ENCODE peak calls at places on chromosomes 6 and 20, in seven cellular contexts. One of them, this sample, is unnamed.
A peak's percentile ranks its signal among the peaks of the same experiment; 100 is the strongest.

GRCh38 chr6:92559611-92560010 is 859.7 kb downstream of the EPHA7 start:
- DNase-seq in T-helper 2 cell: no peak
- DNase-seq in mucosa of descending colon: no peak
- DNase-seq in ELF-1: no peak
- DNase-seq in psoas muscle: no peak
- DNase-seq in activated naive CD8-positive, alpha-beta T cell treated with anti-CD3 and anti-CD28 coated beads, Interleukin-2, amount 50 U/mL, for 16 hours: no peak
- DNase-seq in LHCN-M2: no peak
- DNase-seq in this sample: no peak

GRCh38 chr6:37694259-37694658 is 3.4 kb downstream of the MDGA1 start:
- DNase-seq in mucosa of descending colon: no peak
- DNase-seq in psoas muscle: no peak
- DNase-seq in T-helper 2 cell: no peak
- DNase-seq in ELF-1: no peak
- DNase-seq in activated naive CD8-positive, alpha-beta T cell treated with anti-CD3 and anti-CD28 coated beads, Interleukin-2, amount 50 U/mL, for 16 hours: no peak
- DNase-seq in LHCN-M2: no peak
- DNase-seq in this sample: no peak

GRCh38 chr6:41111017-41111416 is 38.2 kb downstream of the NFYA start:
- DNase-seq in mucosa of descending colon: no peak
- DNase-seq in activated naive CD8-positive, alpha-beta T cell treated with anti-CD3 and anti-CD28 coated beads, Interleukin-2, amount 50 U/mL, for 16 hours: no peak
- DNase-seq in LHCN-M2: no peak
- DNase-seq in psoas muscle: no peak
- DNase-seq in ELF-1: peak; percentile 50
- DNase-seq in T-helper 2 cell: no peak
- DNase-seq in this sample: no peak

GRCh38 chr6:62803094-62803493 is 408.2 kb upstream of the FKBP1C start:
- DNase-seq in T-helper 2 cell: no peak
- DNase-seq in ELF-1: peak; percentile 80
- DNase-seq in activated naive CD8-positive, alpha-beta T cell treated with anti-CD3 and anti-CD28 coated beads, Interleukin-2, amount 50 U/mL, for 16 hours: no peak
- DNase-seq in mucosa of descending colon: no peak
- DNase-seq in psoas muscle: no peak
- DNase-seq in LHCN-M2: no peak
- DNase-seq in this sample: no peak

GRCh38 chr6:44169154-44169553 is 10.5 kb downstream of the CAPN11 start:
- DNase-seq in activated naive CD8-positive, alpha-beta T cell treated with anti-CD3 and anti-CD28 coated beads, Interleukin-2, amount 50 U/mL, for 16 hours: no peak
- DNase-seq in LHCN-M2: no peak
- DNase-seq in T-helper 2 cell: no peak
- DNase-seq in psoas muscle: no peak
- DNase-seq in mucosa of descending colon: peak; percentile 85
- DNase-seq in ELF-1: no peak
- DNase-seq in this sample: no peak

GRCh38 chr20:44552950-44553908 is 29.1 kb upstream of the PKIG start:
- DNase-seq in LHCN-M2: peak; percentile 82
- DNase-seq in T-helper 2 cell: no peak
- DNase-seq in ELF-1: no peak
- DNase-seq in activated naive CD8-positive, alpha-beta T cell treated with anti-CD3 and anti-CD28 coated beads, Interleukin-2, amount 50 U/mL, for 16 hours: no peak
- DNase-seq in mucosa of descending colon: no peak
- DNase-seq in psoas muscle: no peak
- DNase-seq in this sample: no peak

GRCh38 chr6:44779130-44779826 is 391.8 kb downstream of the CDC5L start:
- DNase-seq in ELF-1: no peak
- DNase-seq in psoas muscle: no peak
- DNase-seq in T-helper 2 cell: no peak
- DNase-seq in LHCN-M2: no peak
- DNase-seq in activated naive CD8-positive, alpha-beta T cell treated with anti-CD3 and anti-CD28 coated beads, Interleukin-2, amount 50 U/mL, for 16 hours: no peak
- DNase-seq in mucosa of descending colon: peak; percentile 14
- DNase-seq in this sample: no peak

GRCh38 chr6:128346569-128346968 is 173.8 kb downstream of the PTPRK start:
- DNase-seq in psoas muscle: no peak
- DNase-seq in activated naive CD8-positive, alpha-beta T cell treated with anti-CD3 and anti-CD28 coated beads, Interleukin-2, amount 50 U/mL, for 16 hours: no peak
- DNase-seq in LHCN-M2: no peak
- DNase-seq in ELF-1: no peak
- DNase-seq in mucosa of descending colon: no peak
- DNase-seq in T-helper 2 cell: no peak
- DNase-seq in this sample: no peak

GRCh38 chr20:47607208-47607613 is 105.5 kb downstream of the NCOA3 start:
- DNase-seq in psoas muscle: no peak
- DNase-seq in LHCN-M2: peak; percentile 12
- DNase-seq in T-helper 2 cell: no peak
- DNase-seq in mucosa of descending colon: no peak
- DNase-seq in activated naive CD8-positive, alpha-beta T cell treated with anti-CD3 and anti-CD28 coated beads, Interleukin-2, amount 50 U/mL, for 16 hours: no peak
- DNase-seq in ELF-1: no peak
- DNase-seq in this sample: no peak

GRCh38 chr6:67535946-67536345 is 1099.1 kb upstream of the ADGRB3 start:
- DNase-seq in T-helper 2 cell: no peak
- DNase-seq in ELF-1: no peak
- DNase-seq in LHCN-M2: no peak
- DNase-seq in psoas muscle: no peak
- DNase-seq in activated naive CD8-positive, alpha-beta T cell treated with anti-CD3 and anti-CD28 coated beads, Interleukin-2, amount 50 U/mL, for 16 hours: no peak
- DNase-seq in mucosa of descending colon: no peak
- DNase-seq in this sample: no peak

GRCh38 chr6:166936079-166936787 is 20.1 kb downstream of the RNASET2 start:
- DNase-seq in activated naive CD8-positive, alpha-beta T cell treated with anti-CD3 and anti-CD28 coated beads, Interleukin-2, amount 50 U/mL, for 16 hours: no peak
- DNase-seq in mucosa of descending colon: no peak
- DNase-seq in T-helper 2 cell: no peak
- DNase-seq in ELF-1: no peak
- DNase-seq in psoas muscle: no peak
- DNase-seq in LHCN-M2: no peak
- DNase-seq in this sample: no peak

GRCh38 chr6:73263570-73263909 is 544 bp upstream of the KHDC1 start:
- DNase-seq in T-helper 2 cell: no peak
- DNase-seq in psoas muscle: no peak
- DNase-seq in LHCN-M2: peak; percentile 7
- DNase-seq in mucosa of descending colon: no peak
- DNase-seq in ELF-1: no peak
- DNase-seq in activated naive CD8-positive, alpha-beta T cell treated with anti-CD3 and anti-CD28 coated beads, Interleukin-2, amount 50 U/mL, for 16 hours: no peak
- DNase-seq in this sample: no peak

GRCh38 chr6:152273002-152273401 is 364.2 kb downstream of the SYNE1 start:
- DNase-seq in mucosa of descending colon: peak; percentile 24
- DNase-seq in T-helper 2 cell: no peak
- DNase-seq in psoas muscle: peak; percentile 29
- DNase-seq in ELF-1: no peak
- DNase-seq in LHCN-M2: peak; percentile 64
- DNase-seq in activated naive CD8-positive, alpha-beta T cell treated with anti-CD3 and anti-CD28 coated beads, Interleukin-2, amount 50 U/mL, for 16 hours: no peak
- DNase-seq in this sample: no peak

GRCh38 chr20:50215917-50216316 is 25.3 kb downstream of the CEBPB start:
- DNase-seq in activated naive CD8-positive, alpha-beta T cell treated with anti-CD3 and anti-CD28 coated beads, Interleukin-2, amount 50 U/mL, for 16 hours: no peak
- DNase-seq in mucosa of descending colon: peak; percentile 28
- DNase-seq in LHCN-M2: no peak
- DNase-seq in ELF-1: no peak
- DNase-seq in T-helper 2 cell: no peak
- DNase-seq in psoas muscle: no peak
- DNase-seq in this sample: no peak

GRCh38 chr6:36697481-36697903 is at the start of gene RAB44:
- DNase-seq in activated naive CD8-positive, alpha-beta T cell treated with anti-CD3 and anti-CD28 coated beads, Interleukin-2, amount 50 U/mL, for 16 hours: no peak
- DNase-seq in T-helper 2 cell: no peak
- DNase-seq in LHCN-M2: no peak
- DNase-seq in psoas muscle: no peak
- DNase-seq in mucosa of descending colon: no peak
- DNase-seq in ELF-1: no peak
- DNase-seq in this sample: no peak

GRCh38 chr20:38673731-38674177 is 50.5 kb upstream of the SLC32A1 start:
- DNase-seq in ELF-1: peak; percentile 51
- DNase-seq in activated naive CD8-positive, alpha-beta T cell treated with anti-CD3 and anti-CD28 coated beads, Interleukin-2, amount 50 U/mL, for 16 hours: no peak
- DNase-seq in LHCN-M2: peak; percentile 12
- DNase-seq in T-helper 2 cell: no peak
- DNase-seq in mucosa of descending colon: no peak
- DNase-seq in psoas muscle: no peak
- DNase-seq in this sample: no peak

GRCh38 chr6:143236151-143236788 is 175.6 kb downstream of the AIG1 start:
- DNase-seq in psoas muscle: peak; percentile 63
- DNase-seq in LHCN-M2: peak; percentile 73
- DNase-seq in ELF-1: peak; percentile 23
- DNase-seq in activated naive CD8-positive, alpha-beta T cell treated with anti-CD3 and anti-CD28 coated beads, Interleukin-2, amount 50 U/mL, for 16 hours: no peak
- DNase-seq in mucosa of descending colon: no peak
- DNase-seq in T-helper 2 cell: no peak
- DNase-seq in this sample: no peak

GRCh38 chr20:48568520-48568919 is 259.3 kb downstream of the PREX1 start:
- DNase-seq in activated naive CD8-positive, alpha-beta T cell treated with anti-CD3 and anti-CD28 coated beads, Interleukin-2, amount 50 U/mL, for 16 hours: no peak
- DNase-seq in LHCN-M2: no peak
- DNase-seq in T-helper 2 cell: no peak
- DNase-seq in mucosa of descending colon: no peak
- DNase-seq in ELF-1: no peak
- DNase-seq in psoas muscle: no peak
- DNase-seq in this sample: no peak

GRCh38 chr6:122207794-122208193 is 191.7 kb upstream of the HSF2 start:
- DNase-seq in mucosa of descending colon: no peak
- DNase-seq in LHCN-M2: peak; percentile 52
- DNase-seq in T-helper 2 cell: no peak
- DNase-seq in ELF-1: no peak
- DNase-seq in psoas muscle: no peak
- DNase-seq in activated naive CD8-positive, alpha-beta T cell treated with anti-CD3 and anti-CD28 coated beads, Interleukin-2, amount 50 U/mL, for 16 hours: no peak
- DNase-seq in this sample: no peak